ENCODE peak calls at places on chromosomes 13 and 19, in five cellular contexts. T is NT2/D1, C is tibial nerve, X is mesendoderm, B is mesenchymal stem cell. Z is an unnamed sample. For H3K4me1, the result is how much of the 10 kb centered on the place peaks cover.

GRCh38 chr13:27128825-27129627 is 42.6 kb downstream of the USP12 start:
- DNase-seq in B (no peak), C (no peak), X (no peak), T (no peak), Z (no peak)

GRCh38 chr19:800360-801029 is 3.2 kb downstream of the PTBP1 start:
- DNase-seq in B (no peak), X (no peak), C (no peak), T (no peak), Z (no peak)

GRCh38 chr13:50438351-50438750 is 405.1 kb downstream of the DLEU7 start:
- DNase-seq in X (no peak), B (no peak), T (no peak), C (no peak), Z (no peak)

GRCh38 chr13:35190241-35190640 is 248.2 kb downstream of the NBEA start:
- DNase-seq in C (no peak), X (no peak), B (no peak), T (no peak), Z (no peak)

GRCh38 chr13:84096221-84096620 is 213.9 kb upstream of the SLITRK1 start:
- DNase-seq in X (no peak), C (no peak), B (no peak), T (no peak), Z (no peak)

GRCh38 chr19:51887522-51888498 is at the start of gene ZNF577:
- DNase-seq in X (peak), B (peak), C (peak), T (peak), Z (peak)

GRCh38 chr19:15519433-15519976 is 11.2 kb downstream of the CYP4F22 start:
- DNase-seq in T (no peak), X (no peak), C (no peak), B (no peak), Z (no peak)

GRCh38 chr19:2050349-2050990 is 574 bp downstream of the MKNK2 start:
- DNase-seq in B (no peak), T (no peak), C (no peak), X (no peak), Z (no peak)

GRCh38 chr13:79992111-79992510 is 348.8 kb downstream of the SPRY2 start:
- DNase-seq in B (no peak), T (no peak), X (no peak), C (no peak), Z (no peak)

GRCh38 chr13:94586371-94586770 is 9.6 kb downstream of the TGDS start:
- DNase-seq in T (no peak), B (no peak), X (no peak), C (no peak), Z (no peak)

GRCh38 chr13:21234537-21234936 is 58.1 kb downstream of the MRPL57 start:
- DNase-seq in B (peak), X (no peak), T (no peak), C (no peak), Z (peak)

DNA sequence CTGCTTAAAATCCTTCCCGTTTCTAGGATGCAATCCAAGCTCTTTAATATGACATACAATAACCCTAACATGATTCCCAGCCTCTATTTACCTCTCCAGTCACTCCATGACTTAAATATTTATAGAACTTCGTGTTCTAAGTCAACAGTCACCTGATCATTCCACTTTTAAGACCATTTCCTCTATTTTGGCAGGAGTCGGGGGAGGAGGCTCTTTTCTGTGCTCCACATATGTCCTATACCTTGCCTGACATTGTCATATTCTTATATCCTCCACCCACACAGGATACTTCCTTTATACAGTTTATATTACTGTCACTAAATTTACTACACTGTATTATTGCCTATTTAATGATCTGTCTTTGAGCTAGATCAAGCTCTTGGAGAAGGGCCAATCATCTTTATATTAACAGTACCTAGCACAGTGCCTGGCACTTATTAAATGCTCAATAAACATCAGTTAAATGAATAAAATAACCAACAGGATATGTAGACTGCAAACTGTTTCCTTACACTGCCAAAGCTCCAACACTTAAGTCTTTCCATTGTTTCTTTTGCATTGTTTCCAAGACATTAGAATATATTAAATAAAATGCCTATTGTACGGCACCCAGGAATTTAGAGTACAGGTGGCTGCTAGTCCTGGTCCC is 2.7 kb downstream of the ARGLU1 start:
- DNase-seq in X (no peak), C (no peak), T (no peak), B (no peak), Z (no peak)
- H3K4me1 ChIP-seq in X (under half), C (under half), T (under half), B (under half), Z (half or more)

GRCh38 chr13:56352901-56353300 is 787.8 kb upstream of the PRR20A start:
- DNase-seq in C (no peak), X (no peak), T (no peak), B (no peak), Z (no peak)

GRCh38 chr13:56349866-56350265 is 790.9 kb upstream of the PRR20A start:
- DNase-seq in X (no peak), C (no peak), T (no peak), B (no peak), Z (no peak)

GRCh38 chr13:56347014-56347413 is 793.7 kb upstream of the PRR20A start:
- DNase-seq in C (no peak), B (no peak), T (no peak), X (no peak), Z (no peak)

GRCh38 chr13:56352356-56352755 is 788.4 kb upstream of the PRR20A start:
- DNase-seq in C (no peak), X (no peak), B (no peak), T (no peak), Z (no peak)

GRCh38 chr13:56351041-56351440 is 789.7 kb upstream of the PRR20A start:
- DNase-seq in B (no peak), T (no peak), C (no peak), X (peak), Z (no peak)
- H3K4me1 ChIP-seq in B (under half), T (under half), C (under half), X (under half), Z (under half)

GRCh38 chr19:42067315-42067888 is 2.6 kb downstream of the GRIK5 start:
- DNase-seq in C (no peak), T (no peak), X (no peak), B (no peak), Z (no peak)

GRCh38 chr19:42065051-42065450 is 5.0 kb downstream of the GRIK5 start:
- DNase-seq in C (no peak), X (no peak), T (no peak), B (no peak), Z (no peak)

GRCh38 chr19:42065511-42065910 is 4.5 kb downstream of the GRIK5 start:
- DNase-seq in C (no peak), T (no peak), B (no peak), X (no peak), Z (no peak)

GRCh38 chr19:42064432-42064831 is 5.6 kb downstream of the GRIK5 start:
- DNase-seq in T (no peak), X (no peak), B (no peak), C (no peak), Z (no peak)

GRCh38 chr19:42066075-42066754 is 3.8 kb downstream of the GRIK5 start:
- DNase-seq in X (peak), B (peak), T (no peak), C (no peak), Z (no peak)
- H3K4me1 ChIP-seq in X (under half), B (under half), T (under half), C (under half), Z (under half)

GRCh38 chr13:52136763-52137162 is 7.9 kb upstream of the NEK5 start:
- DNase-seq in B (no peak), T (no peak), C (no peak), X (no peak), Z (no peak)
- H3K4me1 ChIP-seq in B (under half), T (under half), C (under half), X (under half), Z (under half)

Z was measured in heart right ventricle.